ENCODE peak calls at places on chromosomes 16 and 17, in five cellular contexts. One of them, this sample, is unnamed.

GRCh38 chr16:27483083-27483437 is 66.7 kb downstream of the GTF3C1 start:
- DNase-seq in SK-N-SH: no peak
- DNase-seq in HepG2: no peak
- DNase-seq in H1: no peak
- DNase-seq in HCT116: no peak
- DNase-seq in this sample: no peak

GRCh38 chr17:15475620-15476354 is 8.4 kb upstream of the CDRT4 start:
- DNase-seq in SK-N-SH: no peak
- DNase-seq in HepG2: peak; percentile 10
- DNase-seq in H1: no peak
- DNase-seq in HCT116: no peak
- DNase-seq in this sample: no peak

GRCh38 chr16:75288596-75289120 is 37.2 kb upstream of the BCAR1 start:
- DNase-seq in SK-N-SH: no peak
- DNase-seq in HepG2: no peak
- DNase-seq in H1: no peak
- DNase-seq in HCT116: no peak
- DNase-seq in this sample: no peak

GRCh38 chr17:55140751-55141150 is 124.0 kb upstream of the HLF start:
- DNase-seq in SK-N-SH: no peak
- DNase-seq in HepG2: no peak
- DNase-seq in H1: no peak
- DNase-seq in HCT116: no peak
- DNase-seq in this sample: no peak

GRCh38 chr17:37701424-37702020 is 43.3 kb downstream of the HNF1B start:
- DNase-seq in SK-N-SH: peak; percentile 24
- DNase-seq in HepG2: no peak
- DNase-seq in H1: peak; percentile 85
- DNase-seq in HCT116: peak; percentile 18
- DNase-seq in this sample: no peak

GRCh38 chr16:83887564-83887963 is 11.4 kb upstream of the MLYCD start:
- DNase-seq in SK-N-SH: no peak
- DNase-seq in HepG2: no peak
- DNase-seq in H1: no peak
- DNase-seq in HCT116: no peak
- DNase-seq in this sample: no peak

GRCh38 chr17:79776378-79777165 is 1.4 kb upstream of the CBX2 start:
- DNase-seq in SK-N-SH: no peak
- DNase-seq in HepG2: peak; percentile 44
- DNase-seq in H1: no peak
- DNase-seq in HCT116: no peak
- DNase-seq in this sample: no peak

GRCh38 chr16:23072769-23073549 is 76.3 kb downstream of the USP31 start:
- DNase-seq in SK-N-SH: peak; percentile 31
- DNase-seq in HepG2: no peak
- DNase-seq in H1: no peak
- DNase-seq in HCT116: no peak
- DNase-seq in this sample: no peak

GRCh38 chr17:41919840-41920579 is 1.3 kb upstream of the ACLY start:
- DNase-seq in SK-N-SH: no peak
- DNase-seq in HepG2: no peak
- DNase-seq in H1: peak; percentile 59
- DNase-seq in HCT116: no peak
- DNase-seq in this sample: no peak
- TF ChIP-seq YY1 in SK-N-SH: no peak
- TF ChIP-seq YY1 in HepG2: no peak
- TF ChIP-seq YY1 in H1: no peak
- TF ChIP-seq YY1 in HCT116: no peak
- TF ChIP-seq YY1 in this sample: no peak

DNA sequence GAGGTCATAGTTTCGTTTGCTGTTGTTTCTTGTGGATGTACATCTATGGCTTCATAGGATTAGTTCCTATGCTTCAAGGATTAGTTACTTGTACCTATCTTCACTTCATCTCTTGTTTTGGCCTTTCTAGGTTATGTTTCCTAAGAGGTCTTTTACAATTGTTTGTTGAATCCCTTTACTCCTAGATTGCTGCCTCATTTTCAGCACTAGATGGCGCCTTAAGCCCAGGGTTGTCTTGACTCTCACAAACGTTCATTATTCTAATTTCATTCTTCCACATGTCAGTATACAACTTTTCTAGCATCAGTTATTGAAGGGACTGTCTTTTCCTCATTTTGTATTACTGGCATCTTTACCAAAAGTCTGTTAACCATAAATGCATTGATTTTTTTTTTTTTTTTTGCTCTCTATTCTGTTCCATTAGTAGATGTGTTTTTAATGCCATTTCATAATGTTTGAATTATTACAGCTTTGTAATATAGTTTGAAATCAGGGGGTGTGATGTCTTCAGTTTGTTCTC is 45.0 kb upstream of the NACA2 start:
- DNase-seq in SK-N-SH: peak; percentile 28
- DNase-seq in HepG2: peak; percentile 62
- DNase-seq in H1: peak; percentile 66
- DNase-seq in HCT116: peak; percentile 65
- DNase-seq in this sample: peak; percentile 33
- TF ChIP-seq YY1 in SK-N-SH: no peak
- TF ChIP-seq YY1 in HepG2: no peak
- TF ChIP-seq YY1 in H1: no peak
- TF ChIP-seq YY1 in HCT116: no peak
- TF ChIP-seq YY1 in this sample: no peak

GRCh38 chr17:81380117-81380516 is 15.1 kb upstream of the BAHCC1 start:
- DNase-seq in SK-N-SH: peak; percentile 56
- DNase-seq in HepG2: no peak
- DNase-seq in H1: no peak
- DNase-seq in HCT116: no peak
- DNase-seq in this sample: no peak

GRCh38 chr17:81381632-81382577 is 13.4 kb upstream of the BAHCC1 start:
- DNase-seq in SK-N-SH: no peak
- DNase-seq in HepG2: no peak
- DNase-seq in H1: no peak
- DNase-seq in HCT116: no peak
- DNase-seq in this sample: no peak

GRCh38 chr17:81378941-81379511 is 16.2 kb upstream of the BAHCC1 start:
- DNase-seq in SK-N-SH: peak; percentile 50
- DNase-seq in HepG2: no peak
- DNase-seq in H1: no peak
- DNase-seq in HCT116: no peak
- DNase-seq in this sample: no peak

GRCh38 chr17:81380682-81381518 is 14.4 kb upstream of the BAHCC1 start:
- DNase-seq in SK-N-SH: no peak
- DNase-seq in HepG2: no peak
- DNase-seq in H1: no peak
- DNase-seq in HCT116: no peak
- DNase-seq in this sample: no peak

DNA sequence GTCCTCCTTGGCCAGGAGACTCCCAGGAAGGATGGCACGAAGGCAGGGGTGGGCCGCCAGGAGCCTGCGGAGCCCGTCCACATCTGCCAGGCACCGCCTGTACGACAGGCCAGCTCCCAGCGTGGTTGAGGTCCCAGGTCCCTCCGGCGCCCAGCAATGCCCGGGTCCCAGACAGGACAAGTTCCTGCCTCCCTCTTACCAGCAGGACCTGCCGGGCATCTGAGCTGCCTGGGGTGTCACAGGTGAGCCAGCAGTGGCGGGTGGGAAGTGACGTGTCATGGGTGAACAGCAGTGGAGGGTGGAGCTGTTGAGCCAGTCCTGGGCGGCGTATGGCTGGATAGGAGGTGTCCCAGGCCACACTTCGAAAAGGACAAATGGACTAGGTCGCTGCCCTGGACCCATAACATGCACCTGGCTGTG is 15.7 kb upstream of the BAHCC1 start:
- DNase-seq in SK-N-SH: peak; percentile 57
- DNase-seq in HepG2: no peak
- DNase-seq in H1: no peak
- DNase-seq in HCT116: peak; percentile 81
- DNase-seq in this sample: no peak
- TF ChIP-seq YY1 in SK-N-SH: no peak
- TF ChIP-seq YY1 in HepG2: no peak
- TF ChIP-seq YY1 in H1: no peak
- TF ChIP-seq YY1 in HCT116: peak; percentile 77
- TF ChIP-seq YY1 in this sample: no peak

GRCh38 chr16:35386619-35387018 is 1927.2 kb downstream of the TP53TG3F start:
- DNase-seq in SK-N-SH: no peak
- DNase-seq in HepG2: no peak
- DNase-seq in H1: no peak
- DNase-seq in HCT116: no peak
- DNase-seq in this sample: no peak

DNA sequence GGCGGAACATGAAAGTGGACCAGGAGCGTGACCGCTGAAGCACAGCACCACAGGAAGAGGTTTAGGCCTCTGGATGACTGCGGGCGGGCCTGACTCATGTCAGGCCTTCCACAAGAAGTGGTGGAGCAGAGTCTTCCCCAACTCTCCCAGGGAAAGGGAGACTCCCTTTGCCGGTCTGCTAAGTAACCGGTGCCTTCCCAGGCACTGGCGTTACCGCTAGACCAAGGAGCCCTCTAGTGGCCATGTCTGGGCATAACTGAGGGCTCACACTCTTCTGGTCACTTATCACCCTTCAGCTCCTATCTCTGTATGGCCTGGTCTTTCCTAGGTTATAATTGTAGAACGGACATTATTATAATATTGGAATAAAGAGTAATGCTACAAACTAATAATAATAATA is 1931.9 kb downstream of the TP53TG3F start:
- DNase-seq in SK-N-SH: peak; percentile 33
- DNase-seq in HepG2: peak; percentile 43
- DNase-seq in H1: peak; percentile 52
- DNase-seq in HCT116: peak; percentile 6
- DNase-seq in this sample: peak; percentile 44
- TF ChIP-seq YY1 in SK-N-SH: no peak
- TF ChIP-seq YY1 in HepG2: no peak
- TF ChIP-seq YY1 in H1: no peak
- TF ChIP-seq YY1 in HCT116: no peak
- TF ChIP-seq YY1 in this sample: no peak

DNA sequence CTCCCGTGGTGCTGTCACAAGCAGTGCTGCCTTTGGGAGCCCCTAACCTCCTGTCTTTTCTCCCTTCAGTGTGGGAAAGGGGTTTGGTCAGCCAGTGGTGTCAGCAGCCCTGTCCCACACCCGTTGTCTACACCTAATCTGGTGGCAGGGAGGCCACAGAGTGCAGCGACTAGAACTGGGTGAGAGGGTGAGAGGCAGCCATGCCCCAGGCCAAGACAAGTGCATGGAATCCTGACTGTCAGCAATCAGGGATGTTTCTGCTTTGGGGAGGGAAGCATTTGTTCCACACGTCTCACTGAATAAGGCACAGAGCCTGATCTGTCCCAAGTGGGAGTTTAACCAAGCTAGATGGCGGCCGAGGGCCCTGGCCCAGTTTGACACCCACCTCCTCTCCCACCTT is 1.4 kb upstream of the ZNF267 start:
- DNase-seq in SK-N-SH: no peak
- DNase-seq in HepG2: no peak
- DNase-seq in H1: no peak
- DNase-seq in HCT116: no peak
- DNase-seq in this sample: no peak
- TF ChIP-seq YY1 in SK-N-SH: no peak
- TF ChIP-seq YY1 in HepG2: no peak
- TF ChIP-seq YY1 in H1: no peak
- TF ChIP-seq YY1 in HCT116: no peak
- TF ChIP-seq YY1 in this sample: no peak

GRCh38 chr17:64309710-64310109 is 46.6 kb upstream of the TEX2 start:
- DNase-seq in SK-N-SH: no peak
- DNase-seq in HepG2: no peak
- DNase-seq in H1: no peak
- DNase-seq in HCT116: no peak
- DNase-seq in this sample: no peak

GRCh38 chr17:64304512-64304911 is 41.5 kb upstream of the TEX2 start:
- DNase-seq in SK-N-SH: no peak
- DNase-seq in HepG2: no peak
- DNase-seq in H1: no peak
- DNase-seq in HCT116: no peak
- DNase-seq in this sample: no peak

GRCh38 chr17:64309021-64309420 is 46.0 kb upstream of the TEX2 start:
- DNase-seq in SK-N-SH: no peak
- DNase-seq in HepG2: no peak
- DNase-seq in H1: no peak
- DNase-seq in HCT116: no peak
- DNase-seq in this sample: no peak

DNA sequence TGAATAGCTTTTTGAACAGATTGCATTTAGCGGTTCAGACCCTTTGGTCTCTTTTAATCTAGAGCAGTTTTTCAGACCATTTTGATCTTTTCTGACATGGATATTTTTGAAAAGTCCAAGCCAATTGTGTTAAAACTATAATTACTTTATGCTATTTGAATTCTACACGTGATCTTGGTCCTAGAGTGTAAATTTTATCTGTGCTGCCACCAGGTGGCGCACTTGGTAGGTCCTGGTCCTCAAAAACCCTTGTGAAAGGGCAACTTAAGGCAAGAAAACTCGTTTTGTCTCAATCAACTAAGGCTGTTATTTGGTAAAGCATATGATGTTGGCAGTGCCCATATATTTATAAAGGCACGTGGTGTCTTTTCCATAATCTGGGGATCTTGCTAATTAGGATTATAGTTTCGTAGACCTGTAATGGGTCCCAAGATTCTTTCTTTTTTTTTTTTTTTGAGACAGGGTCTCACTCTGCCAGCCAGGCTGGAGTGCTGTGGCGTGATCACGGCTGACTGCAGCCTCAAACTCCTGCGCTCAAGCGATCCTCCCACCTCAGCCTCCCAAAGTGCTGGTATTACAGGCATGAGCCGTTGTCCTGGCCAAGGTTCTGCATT is 43.9 kb upstream of the TEX2 start:
- DNase-seq in SK-N-SH: peak; percentile 72
- DNase-seq in HepG2: peak; percentile 60
- DNase-seq in H1: peak; percentile 66
- DNase-seq in HCT116: peak; percentile 70
- DNase-seq in this sample: peak; percentile 46
- TF ChIP-seq YY1 in SK-N-SH: no peak
- TF ChIP-seq YY1 in HepG2: no peak
- TF ChIP-seq YY1 in H1: no peak
- TF ChIP-seq YY1 in HCT116: peak; percentile 30
- TF ChIP-seq YY1 in this sample: no peak

GRCh38 chr16:61946019-61946418 is 90.2 kb downstream of the CDH8 start:
- DNase-seq in SK-N-SH: no peak
- DNase-seq in HepG2: no peak
- DNase-seq in H1: no peak
- DNase-seq in HCT116: no peak
- DNase-seq in this sample: no peak
- TF ChIP-seq YY1 in SK-N-SH: no peak
- TF ChIP-seq YY1 in HepG2: no peak
- TF ChIP-seq YY1 in H1: no peak
- TF ChIP-seq YY1 in HCT116: no peak
- TF ChIP-seq YY1 in this sample: no peak

GRCh38 chr17:63282455-63282854 is 163.7 kb downstream of the CYB561 start:
- DNase-seq in SK-N-SH: no peak
- DNase-seq in HepG2: no peak
- DNase-seq in H1: no peak
- DNase-seq in HCT116: no peak
- DNase-seq in this sample: no peak
- TF ChIP-seq YY1 in SK-N-SH: no peak
- TF ChIP-seq YY1 in HepG2: no peak
- TF ChIP-seq YY1 in H1: no peak
- TF ChIP-seq YY1 in HCT116: no peak
- TF ChIP-seq YY1 in this sample: no peak

DNA sequence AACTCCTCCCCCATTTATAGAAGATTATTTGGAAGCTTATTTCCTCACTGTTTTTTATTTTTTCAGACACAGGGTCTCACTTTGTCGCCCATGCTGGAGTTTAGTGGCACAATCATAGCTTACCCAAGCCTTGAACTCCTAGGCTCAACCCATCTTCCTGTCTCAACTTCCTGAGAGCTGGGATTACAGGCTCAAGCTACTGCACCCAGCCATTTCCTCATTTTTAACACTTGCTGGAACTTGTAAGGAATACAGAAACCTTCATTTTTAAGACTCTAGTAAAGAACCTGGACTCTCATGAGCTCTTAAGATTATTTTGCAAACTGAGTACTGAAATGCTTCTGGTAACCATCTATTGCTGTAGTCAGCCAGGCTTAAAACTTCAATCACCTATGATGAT is 29.9 kb downstream of the KANSL1 start:
- DNase-seq in SK-N-SH: no peak
- DNase-seq in HepG2: no peak
- DNase-seq in H1: no peak
- DNase-seq in HCT116: no peak
- DNase-seq in this sample: no peak
- TF ChIP-seq YY1 in SK-N-SH: no peak
- TF ChIP-seq YY1 in HepG2: no peak
- TF ChIP-seq YY1 in H1: no peak
- TF ChIP-seq YY1 in HCT116: no peak
- TF ChIP-seq YY1 in this sample: no peak